ENCODE peak calls at places on chromosomes 1 and 21, in nine cellular contexts. One of them, this sample, is unnamed.

GRCh38 chr21:22056904-22057303 is 1058.7 kb downstream of the NCAM2 start:
- DNase-seq in body of pancreas: no peak
- DNase-seq in GM12878: no peak
- DNase-seq in RWPE1: no peak
- DNase-seq in kidney epithelial cell: no peak
- DNase-seq in choroid plexus epithelial cell: no peak
- DNase-seq in ovary: no peak
- DNase-seq in CD4-positive, alpha-beta T cell: no peak
- DNase-seq in A549: no peak
- DNase-seq in this sample: no peak

GRCh38 chr1:43930168-43930948 is 3.2 kb upstream of the ARTN start:
- DNase-seq in body of pancreas: peak; percentile 26
- DNase-seq in GM12878: no peak
- DNase-seq in RWPE1: peak; percentile 66
- DNase-seq in kidney epithelial cell: no peak
- DNase-seq in choroid plexus epithelial cell: no peak
- DNase-seq in ovary: no peak
- DNase-seq in CD4-positive, alpha-beta T cell: no peak
- DNase-seq in A549: no peak
- DNase-seq in this sample: no peak

GRCh38 chr1:232473319-232473718 is 156.6 kb downstream of the SIPA1L2 start:
- DNase-seq in body of pancreas: no peak
- DNase-seq in GM12878: no peak
- DNase-seq in RWPE1: no peak
- DNase-seq in kidney epithelial cell: no peak
- DNase-seq in choroid plexus epithelial cell: peak; percentile 58
- DNase-seq in ovary: peak; percentile 43
- DNase-seq in CD4-positive, alpha-beta T cell: no peak
- DNase-seq in A549: peak; percentile 11
- DNase-seq in this sample: no peak

GRCh38 chr1:23979387-23980005 is 631 bp downstream of the SRSF10 start:
- DNase-seq in body of pancreas: no peak
- DNase-seq in GM12878: no peak
- DNase-seq in RWPE1: no peak
- DNase-seq in kidney epithelial cell: no peak
- DNase-seq in choroid plexus epithelial cell: no peak
- DNase-seq in ovary: no peak
- DNase-seq in CD4-positive, alpha-beta T cell: no peak
- DNase-seq in A549: no peak
- DNase-seq in this sample: no peak

GRCh38 chr1:56375184-56375837 is 204.1 kb downstream of the PLPP3 start:
- DNase-seq in body of pancreas: no peak
- DNase-seq in GM12878: no peak
- DNase-seq in RWPE1: no peak
- DNase-seq in kidney epithelial cell: no peak
- DNase-seq in choroid plexus epithelial cell: peak; percentile 27
- DNase-seq in ovary: no peak
- DNase-seq in CD4-positive, alpha-beta T cell: no peak
- DNase-seq in A549: peak; percentile 9
- DNase-seq in this sample: no peak

GRCh38 chr1:119968068-119968492 is 71.8 kb upstream of the ADAM30 start:
- DNase-seq in body of pancreas: peak; percentile 65
- DNase-seq in GM12878: peak; percentile 31
- DNase-seq in RWPE1: peak; percentile 30
- DNase-seq in kidney epithelial cell: peak; percentile 18
- DNase-seq in choroid plexus epithelial cell: peak; percentile 35
- DNase-seq in ovary: no peak
- DNase-seq in CD4-positive, alpha-beta T cell: peak; percentile 65
- DNase-seq in A549: peak; percentile 54
- DNase-seq in this sample: peak; percentile 45

GRCh38 chr1:57966751-57967406 is 543.0 kb upstream of the DAB1 start:
- DNase-seq in body of pancreas: no peak
- DNase-seq in GM12878: no peak
- DNase-seq in RWPE1: peak; percentile 32
- DNase-seq in kidney epithelial cell: peak; percentile 7
- DNase-seq in choroid plexus epithelial cell: no peak
- DNase-seq in ovary: no peak
- DNase-seq in CD4-positive, alpha-beta T cell: no peak
- DNase-seq in A549: no peak
- DNase-seq in this sample: peak; percentile 46

GRCh38 chr1:87956072-87956471 is 627.4 kb downstream of the LMO4 start:
- DNase-seq in body of pancreas: no peak
- DNase-seq in GM12878: no peak
- DNase-seq in RWPE1: peak; percentile 81
- DNase-seq in kidney epithelial cell: peak; percentile 94
- DNase-seq in choroid plexus epithelial cell: peak; percentile 77
- DNase-seq in ovary: no peak
- DNase-seq in CD4-positive, alpha-beta T cell: no peak
- DNase-seq in A549: peak; percentile 81
- DNase-seq in this sample: no peak

GRCh38 chr1:59733443-59734141 is 81.2 kb upstream of the HOOK1 start:
- DNase-seq in body of pancreas: no peak
- DNase-seq in GM12878: no peak
- DNase-seq in RWPE1: no peak
- DNase-seq in kidney epithelial cell: no peak
- DNase-seq in choroid plexus epithelial cell: peak; percentile 67
- DNase-seq in ovary: no peak
- DNase-seq in CD4-positive, alpha-beta T cell: no peak
- DNase-seq in A549: no peak
- DNase-seq in this sample: no peak

GRCh38 chr1:98962156-98962555 is 42.5 kb downstream of the PLPPR5 start:
- DNase-seq in body of pancreas: no peak
- DNase-seq in GM12878: no peak
- DNase-seq in RWPE1: no peak
- DNase-seq in kidney epithelial cell: no peak
- DNase-seq in choroid plexus epithelial cell: peak; percentile 50
- DNase-seq in ovary: no peak
- DNase-seq in CD4-positive, alpha-beta T cell: no peak
- DNase-seq in A549: no peak
- DNase-seq in this sample: no peak

GRCh38 chr1:115412733-115413132 is 74.7 kb upstream of the NGF start:
- DNase-seq in body of pancreas: no peak
- DNase-seq in GM12878: no peak
- DNase-seq in RWPE1: no peak
- DNase-seq in kidney epithelial cell: no peak
- DNase-seq in choroid plexus epithelial cell: no peak
- DNase-seq in ovary: no peak
- DNase-seq in CD4-positive, alpha-beta T cell: no peak
- DNase-seq in A549: no peak
- DNase-seq in this sample: no peak

GRCh38 chr1:76269175-76269574 is 194.6 kb downstream of the ST6GALNAC3 start:
- DNase-seq in body of pancreas: no peak
- DNase-seq in GM12878: no peak
- DNase-seq in RWPE1: no peak
- DNase-seq in kidney epithelial cell: no peak
- DNase-seq in choroid plexus epithelial cell: peak; percentile 70
- DNase-seq in ovary: no peak
- DNase-seq in CD4-positive, alpha-beta T cell: no peak
- DNase-seq in A549: no peak
- DNase-seq in this sample: no peak

DNA sequence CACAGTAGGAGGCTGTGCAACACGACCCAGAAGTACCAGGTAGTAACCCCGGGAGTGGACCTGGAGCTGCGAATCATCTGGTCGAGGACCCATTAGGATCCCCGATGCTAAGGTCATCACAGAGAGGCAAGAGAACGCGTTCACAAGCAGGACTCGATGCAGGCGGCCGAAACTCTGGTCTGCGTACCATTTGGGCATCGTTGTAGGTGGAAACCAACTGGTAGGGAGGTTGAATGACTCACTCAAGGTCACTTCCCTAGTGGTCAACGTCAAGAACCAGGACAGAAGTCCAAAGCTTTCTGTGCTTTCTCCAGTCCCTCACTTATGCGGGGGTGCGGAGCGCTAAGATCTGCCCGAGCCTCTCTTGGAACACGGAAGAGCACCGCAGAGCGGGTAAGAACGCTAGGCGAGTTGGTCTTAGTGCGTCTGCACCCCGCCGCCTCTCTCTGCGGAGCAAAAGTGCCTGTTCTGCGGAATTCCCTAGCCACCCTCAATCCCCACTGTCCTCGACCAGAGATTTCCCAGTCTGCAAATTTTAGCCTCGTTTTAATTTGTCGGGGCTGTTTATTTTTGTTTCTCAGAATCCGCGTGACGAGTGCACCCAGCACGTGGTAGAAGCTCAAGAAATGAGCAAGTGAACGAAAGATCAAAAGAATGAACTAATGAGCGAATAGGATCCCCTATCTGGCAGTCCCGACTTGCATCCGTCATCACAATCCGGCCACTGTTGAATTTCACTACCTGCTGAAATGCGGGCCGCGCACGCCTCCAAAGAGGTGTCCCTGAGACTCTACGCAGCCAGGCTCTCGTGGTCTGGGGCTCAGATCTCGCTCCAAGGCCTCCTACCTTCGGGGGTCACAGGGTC is 12.2 kb downstream of the HLX start:
- DNase-seq in body of pancreas: no peak
- DNase-seq in GM12878: no peak
- DNase-seq in RWPE1: no peak
- DNase-seq in kidney epithelial cell: no peak
- DNase-seq in choroid plexus epithelial cell: no peak
- DNase-seq in ovary: no peak
- DNase-seq in CD4-positive, alpha-beta T cell: no peak
- DNase-seq in A549: no peak
- DNase-seq in this sample: no peak
- TF ChIP-seq CTCF in body of pancreas: no peak
- TF ChIP-seq CTCF in GM12878: no peak
- TF ChIP-seq CTCF in RWPE1: no peak
- TF ChIP-seq CTCF in kidney epithelial cell: no peak
- TF ChIP-seq CTCF in choroid plexus epithelial cell: no peak
- TF ChIP-seq CTCF in ovary: no peak
- TF ChIP-seq CTCF in CD4-positive, alpha-beta T cell: no peak
- TF ChIP-seq CTCF in A549: no peak
- TF ChIP-seq CTCF in this sample: no peak

DNA sequence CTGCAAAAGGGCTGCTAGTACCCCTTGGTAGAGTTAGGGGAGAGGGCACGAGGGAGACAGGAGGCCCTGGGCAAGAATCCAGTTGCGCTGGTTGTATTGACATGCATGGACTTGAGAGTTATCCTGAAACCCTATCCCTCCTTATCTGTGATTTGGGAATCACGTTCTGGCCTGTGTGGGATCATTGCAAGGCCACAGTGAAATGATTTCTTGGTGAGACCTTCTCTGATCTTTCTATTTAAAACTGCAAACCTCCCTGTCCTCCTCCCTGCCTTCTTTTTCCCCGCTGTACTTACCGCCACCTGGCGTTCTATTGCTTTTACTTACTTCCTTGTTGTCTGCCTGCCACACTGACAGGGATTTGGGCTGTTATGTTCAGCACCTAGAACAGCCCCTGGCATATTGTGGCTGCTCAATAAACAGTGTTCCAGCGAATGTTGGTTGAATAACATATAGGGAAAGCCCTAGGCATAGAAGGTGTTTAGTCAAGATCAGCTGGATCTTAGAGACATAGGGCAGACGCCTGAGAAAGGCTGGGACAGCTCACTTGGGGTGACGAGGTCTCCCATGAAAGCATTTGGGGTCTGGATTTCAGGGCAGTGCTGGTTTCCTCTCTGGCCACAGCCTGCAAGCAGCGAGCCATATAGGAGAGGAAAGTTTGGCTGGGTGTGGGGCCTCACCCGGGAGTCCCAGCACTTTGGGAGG is 25.6 kb downstream of the ALPL start:
- DNase-seq in body of pancreas: peak; percentile 59
- DNase-seq in GM12878: no peak
- DNase-seq in RWPE1: peak; percentile 67
- DNase-seq in kidney epithelial cell: peak; percentile 41
- DNase-seq in choroid plexus epithelial cell: peak; percentile 90
- DNase-seq in ovary: no peak
- DNase-seq in CD4-positive, alpha-beta T cell: no peak
- DNase-seq in A549: peak; percentile 54
- DNase-seq in this sample: no peak
- TF ChIP-seq CTCF in body of pancreas: peak; percentile 26
- TF ChIP-seq CTCF in GM12878: peak; percentile 56
- TF ChIP-seq CTCF in RWPE1: peak; percentile 52
- TF ChIP-seq CTCF in kidney epithelial cell: peak; percentile 76
- TF ChIP-seq CTCF in choroid plexus epithelial cell: peak; percentile 86
- TF ChIP-seq CTCF in ovary: peak; percentile 34
- TF ChIP-seq CTCF in CD4-positive, alpha-beta T cell: no peak
- TF ChIP-seq CTCF in A549: peak; percentile 44
- TF ChIP-seq CTCF in this sample: peak; percentile 64

DNA sequence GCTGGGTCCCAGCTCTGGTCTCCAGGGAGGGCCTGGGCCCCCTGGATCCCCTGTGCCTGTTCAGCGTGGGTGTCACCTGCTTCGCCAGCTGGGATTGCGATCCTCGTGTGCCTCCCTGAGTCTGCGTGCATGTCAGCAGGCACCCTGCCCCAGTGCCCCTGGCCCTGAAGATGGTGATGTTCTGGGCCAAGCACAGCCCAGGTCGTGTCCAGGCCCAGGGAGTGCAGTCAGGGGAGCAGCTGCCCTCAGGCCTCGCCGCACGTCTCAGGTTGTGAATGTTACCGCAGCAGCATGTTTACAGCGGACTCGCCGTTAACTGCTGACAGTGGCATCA is 63.9 kb upstream of the DIP2A start:
- DNase-seq in body of pancreas: no peak
- DNase-seq in GM12878: no peak
- DNase-seq in RWPE1: no peak
- DNase-seq in kidney epithelial cell: no peak
- DNase-seq in choroid plexus epithelial cell: no peak
- DNase-seq in ovary: no peak
- DNase-seq in CD4-positive, alpha-beta T cell: no peak
- DNase-seq in A549: no peak
- DNase-seq in this sample: no peak
- TF ChIP-seq CTCF in body of pancreas: no peak
- TF ChIP-seq CTCF in GM12878: no peak
- TF ChIP-seq CTCF in RWPE1: no peak
- TF ChIP-seq CTCF in kidney epithelial cell: no peak
- TF ChIP-seq CTCF in choroid plexus epithelial cell: no peak
- TF ChIP-seq CTCF in ovary: no peak
- TF ChIP-seq CTCF in CD4-positive, alpha-beta T cell: no peak
- TF ChIP-seq CTCF in A549: no peak
- TF ChIP-seq CTCF in this sample: no peak

GRCh38 chr21:33327326-33327725 is 2.6 kb downstream of the IFNAR1 start:
- DNase-seq in body of pancreas: no peak
- DNase-seq in GM12878: no peak
- DNase-seq in RWPE1: no peak
- DNase-seq in kidney epithelial cell: no peak
- DNase-seq in choroid plexus epithelial cell: no peak
- DNase-seq in ovary: no peak
- DNase-seq in CD4-positive, alpha-beta T cell: no peak
- DNase-seq in A549: no peak
- DNase-seq in this sample: no peak

GRCh38 chr21:33330726-33331125 is 6.0 kb downstream of the IFNAR1 start:
- DNase-seq in body of pancreas: no peak
- DNase-seq in GM12878: no peak
- DNase-seq in RWPE1: no peak
- DNase-seq in kidney epithelial cell: no peak
- DNase-seq in choroid plexus epithelial cell: no peak
- DNase-seq in ovary: no peak
- DNase-seq in CD4-positive, alpha-beta T cell: no peak
- DNase-seq in A549: no peak
- DNase-seq in this sample: no peak

GRCh38 chr21:33327792-33328433 is 3.1 kb downstream of the IFNAR1 start:
- DNase-seq in body of pancreas: no peak
- DNase-seq in GM12878: no peak
- DNase-seq in RWPE1: no peak
- DNase-seq in kidney epithelial cell: no peak
- DNase-seq in choroid plexus epithelial cell: no peak
- DNase-seq in ovary: no peak
- DNase-seq in CD4-positive, alpha-beta T cell: no peak
- DNase-seq in A549: no peak
- DNase-seq in this sample: no peak

GRCh38 chr21:33324311-33325221 is at the start of gene IFNAR1:
- DNase-seq in body of pancreas: peak; percentile 99
- DNase-seq in GM12878: peak; percentile 91
- DNase-seq in RWPE1: peak; percentile 90
- DNase-seq in kidney epithelial cell: peak; percentile 89
- DNase-seq in choroid plexus epithelial cell: peak; percentile 99
- DNase-seq in ovary: peak; percentile 97
- DNase-seq in CD4-positive, alpha-beta T cell: peak; percentile 100
- DNase-seq in A549: peak; percentile 98
- DNase-seq in this sample: peak; percentile 95

GRCh38 chr21:33325222-33326067 is 675 bp downstream of the IFNAR1 start:
- DNase-seq in body of pancreas: peak; percentile 83
- DNase-seq in GM12878: no peak
- DNase-seq in RWPE1: peak; percentile 50
- DNase-seq in kidney epithelial cell: peak; percentile 19
- DNase-seq in choroid plexus epithelial cell: peak; percentile 75
- DNase-seq in ovary: no peak
- DNase-seq in CD4-positive, alpha-beta T cell: peak; percentile 57
- DNase-seq in A549: peak; percentile 57
- DNase-seq in this sample: peak; percentile 19
- TF ChIP-seq CTCF in body of pancreas: no peak
- TF ChIP-seq CTCF in GM12878: no peak
- TF ChIP-seq CTCF in RWPE1: no peak
- TF ChIP-seq CTCF in kidney epithelial cell: no peak
- TF ChIP-seq CTCF in choroid plexus epithelial cell: no peak
- TF ChIP-seq CTCF in ovary: no peak
- TF ChIP-seq CTCF in CD4-positive, alpha-beta T cell: no peak
- TF ChIP-seq CTCF in A549: no peak
- TF ChIP-seq CTCF in this sample: no peak